ENCODE peak calls at places on chromosome 2, in seven cellular contexts. One of them, this sample, is unnamed.
A peak's percentile ranks its signal among the peaks of the same experiment; 100 is the strongest.

GRCh38 chr2:201860541-201861154 is 54.3 kb downstream of the CDK15 start:
- DNase-seq in AG04450: peak; percentile 83
- DNase-seq in choroid plexus epithelial cell: peak; percentile 93
- DNase-seq in neural progenitor cell: peak; percentile 86
- DNase-seq in PC-3: peak; percentile 82
- DNase-seq in AG04449: peak; percentile 54
- DNase-seq in Peyer's patch: no peak
- DNase-seq in this sample: no peak

GRCh38 chr2:212385241-212385640 is 153.4 kb downstream of the ERBB4 start:
- DNase-seq in AG04450: no peak
- DNase-seq in choroid plexus epithelial cell: no peak
- DNase-seq in neural progenitor cell: no peak
- DNase-seq in PC-3: no peak
- DNase-seq in AG04449: no peak
- DNase-seq in Peyer's patch: no peak
- DNase-seq in this sample: no peak

GRCh38 chr2:23009545-23010149 is 375.3 kb upstream of the KLHL29 start:
- DNase-seq in AG04450: no peak
- DNase-seq in choroid plexus epithelial cell: peak; percentile 54
- DNase-seq in neural progenitor cell: no peak
- DNase-seq in PC-3: no peak
- DNase-seq in AG04449: no peak
- DNase-seq in Peyer's patch: no peak
- DNase-seq in this sample: no peak

GRCh38 chr2:58916127-58916526 is 675.0 kb upstream of the FANCL start:
- DNase-seq in AG04450: no peak
- DNase-seq in choroid plexus epithelial cell: no peak
- DNase-seq in neural progenitor cell: no peak
- DNase-seq in PC-3: no peak
- DNase-seq in AG04449: no peak
- DNase-seq in Peyer's patch: no peak
- DNase-seq in this sample: no peak

GRCh38 chr2:236211281-236211680 is 43.1 kb upstream of the GBX2 start:
- DNase-seq in AG04450: no peak
- DNase-seq in choroid plexus epithelial cell: no peak
- DNase-seq in neural progenitor cell: no peak
- DNase-seq in PC-3: no peak
- DNase-seq in AG04449: no peak
- DNase-seq in Peyer's patch: no peak
- DNase-seq in this sample: no peak

GRCh38 chr2:201129044-201129505 is 13.1 kb downstream of the CFLAR start:
- DNase-seq in AG04450: peak; percentile 30
- DNase-seq in choroid plexus epithelial cell: peak; percentile 80
- DNase-seq in neural progenitor cell: no peak
- DNase-seq in PC-3: peak; percentile 48
- DNase-seq in AG04449: peak; percentile 75
- DNase-seq in Peyer's patch: no peak
- DNase-seq in this sample: no peak

GRCh38 chr2:158984554-158985207 is 16.2 kb downstream of the TANC1 start:
- DNase-seq in AG04450: no peak
- DNase-seq in choroid plexus epithelial cell: no peak
- DNase-seq in neural progenitor cell: no peak
- DNase-seq in PC-3: no peak
- DNase-seq in AG04449: no peak
- DNase-seq in Peyer's patch: no peak
- DNase-seq in this sample: no peak

GRCh38 chr2:127308586-127309138 is 14.7 kb upstream of the ERCC3 start:
- DNase-seq in AG04450: no peak
- DNase-seq in choroid plexus epithelial cell: no peak
- DNase-seq in neural progenitor cell: no peak
- DNase-seq in PC-3: no peak
- DNase-seq in AG04449: no peak
- DNase-seq in Peyer's patch: no peak
- DNase-seq in this sample: no peak

GRCh38 chr2:219527076-219527394 is 12.8 kb downstream of the ASIC4 start:
- DNase-seq in AG04450: no peak
- DNase-seq in choroid plexus epithelial cell: no peak
- DNase-seq in neural progenitor cell: no peak
- DNase-seq in PC-3: no peak
- DNase-seq in AG04449: no peak
- DNase-seq in Peyer's patch: no peak
- DNase-seq in this sample: no peak

GRCh38 chr2:23029111-23029510 is 355.9 kb upstream of the KLHL29 start:
- DNase-seq in AG04450: no peak
- DNase-seq in choroid plexus epithelial cell: no peak
- DNase-seq in neural progenitor cell: no peak
- DNase-seq in PC-3: no peak
- DNase-seq in AG04449: no peak
- DNase-seq in Peyer's patch: no peak
- DNase-seq in this sample: no peak

GRCh38 chr2:145350011-145350410 is 830.1 kb upstream of the ZEB2 start:
- DNase-seq in AG04450: peak; percentile 15
- DNase-seq in choroid plexus epithelial cell: peak; percentile 60
- DNase-seq in neural progenitor cell: no peak
- DNase-seq in PC-3: peak; percentile 55
- DNase-seq in AG04449: no peak
- DNase-seq in Peyer's patch: no peak
- DNase-seq in this sample: no peak

GRCh38 chr2:109215866-109216265 is 86.9 kb downstream of the SH3RF3 start:
- DNase-seq in AG04450: no peak
- DNase-seq in choroid plexus epithelial cell: no peak
- DNase-seq in neural progenitor cell: no peak
- DNase-seq in PC-3: no peak
- DNase-seq in AG04449: no peak
- DNase-seq in Peyer's patch: no peak
- DNase-seq in this sample: no peak

GRCh38 chr2:85439986-85440385 is 21.5 kb downstream of the SH2D6 start:
- DNase-seq in AG04450: no peak
- DNase-seq in choroid plexus epithelial cell: no peak
- DNase-seq in neural progenitor cell: no peak
- DNase-seq in PC-3: no peak
- DNase-seq in AG04449: no peak
- DNase-seq in Peyer's patch: no peak
- DNase-seq in this sample: no peak

GRCh38 chr2:165911231-165911630 is 42.3 kb downstream of the TTC21B start:
- DNase-seq in AG04450: no peak
- DNase-seq in choroid plexus epithelial cell: peak; percentile 57
- DNase-seq in neural progenitor cell: no peak
- DNase-seq in PC-3: no peak
- DNase-seq in AG04449: peak; percentile 59
- DNase-seq in Peyer's patch: no peak
- DNase-seq in this sample: no peak

GRCh38 chr2:44291281-44292248 is 16.3 kb downstream of the SLC3A1 start:
- DNase-seq in AG04450: peak; percentile 41
- DNase-seq in choroid plexus epithelial cell: peak; percentile 78
- DNase-seq in neural progenitor cell: peak; percentile 27
- DNase-seq in PC-3: peak; percentile 93
- DNase-seq in AG04449: no peak
- DNase-seq in Peyer's patch: peak; percentile 73
- DNase-seq in this sample: peak; percentile 62

GRCh38 chr2:42009657-42010580 is 37.9 kb upstream of the PKDCC start:
- DNase-seq in AG04450: no peak
- DNase-seq in choroid plexus epithelial cell: peak; percentile 53
- DNase-seq in neural progenitor cell: no peak
- DNase-seq in PC-3: no peak
- DNase-seq in AG04449: no peak
- DNase-seq in Peyer's patch: no peak
- DNase-seq in this sample: no peak

DNA sequence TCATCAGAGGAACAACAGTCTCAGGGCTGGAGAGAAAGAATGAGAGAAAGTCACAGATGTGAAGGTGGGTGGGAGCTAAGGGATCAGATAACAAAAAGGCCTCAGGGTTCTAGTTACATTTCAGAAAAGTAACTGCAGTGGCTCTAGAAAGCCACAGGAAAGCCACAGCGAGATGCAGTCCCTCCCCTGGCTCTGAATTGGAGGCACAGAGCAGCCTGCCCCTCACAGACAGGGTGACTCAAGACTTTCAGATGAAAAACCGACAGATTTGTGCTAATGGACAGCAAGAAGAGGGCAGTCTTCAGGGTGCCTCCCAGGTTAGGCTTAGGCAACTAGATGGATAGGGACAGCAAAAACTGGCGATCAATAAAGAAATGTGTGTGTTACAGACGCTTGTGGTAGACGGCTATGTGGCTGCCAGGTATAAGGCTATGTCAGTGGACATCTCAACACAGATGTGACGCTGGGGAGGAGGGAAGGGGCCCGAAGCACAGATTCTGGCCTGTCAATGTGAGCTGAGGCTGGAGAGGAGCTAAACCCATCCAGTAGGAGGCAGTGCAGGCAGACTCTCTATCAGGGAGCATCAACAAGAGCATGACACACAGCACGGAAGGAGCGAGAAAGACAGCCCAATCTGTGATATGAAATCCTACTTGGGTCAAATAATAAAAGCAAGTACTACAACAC is 26.2 kb downstream of the UNC50 start:
- DNase-seq in AG04450: no peak
- DNase-seq in choroid plexus epithelial cell: peak; percentile 20
- DNase-seq in neural progenitor cell: peak; percentile 65
- DNase-seq in PC-3: peak; percentile 38
- DNase-seq in AG04449: no peak
- DNase-seq in Peyer's patch: no peak
- DNase-seq in this sample: no peak
- TF ChIP-seq CTCF in AG04450: peak; percentile 22
- TF ChIP-seq CTCF in choroid plexus epithelial cell: peak; percentile 55
- TF ChIP-seq CTCF in neural progenitor cell: peak; percentile 65
- TF ChIP-seq CTCF in PC-3: peak; percentile 67
- TF ChIP-seq CTCF in AG04449: no peak
- TF ChIP-seq CTCF in Peyer's patch: peak; percentile 5
- TF ChIP-seq CTCF in this sample: peak; percentile 36

GRCh38 chr2:167430447-167430846 is 542.2 kb downstream of the XIRP2 start:
- DNase-seq in AG04450: no peak
- DNase-seq in choroid plexus epithelial cell: no peak
- DNase-seq in neural progenitor cell: no peak
- DNase-seq in PC-3: no peak
- DNase-seq in AG04449: no peak
- DNase-seq in Peyer's patch: no peak
- DNase-seq in this sample: no peak
- TF ChIP-seq CTCF in AG04450: no peak
- TF ChIP-seq CTCF in choroid plexus epithelial cell: no peak
- TF ChIP-seq CTCF in neural progenitor cell: no peak
- TF ChIP-seq CTCF in PC-3: no peak
- TF ChIP-seq CTCF in AG04449: no peak
- TF ChIP-seq CTCF in Peyer's patch: no peak
- TF ChIP-seq CTCF in this sample: no peak

DNA sequence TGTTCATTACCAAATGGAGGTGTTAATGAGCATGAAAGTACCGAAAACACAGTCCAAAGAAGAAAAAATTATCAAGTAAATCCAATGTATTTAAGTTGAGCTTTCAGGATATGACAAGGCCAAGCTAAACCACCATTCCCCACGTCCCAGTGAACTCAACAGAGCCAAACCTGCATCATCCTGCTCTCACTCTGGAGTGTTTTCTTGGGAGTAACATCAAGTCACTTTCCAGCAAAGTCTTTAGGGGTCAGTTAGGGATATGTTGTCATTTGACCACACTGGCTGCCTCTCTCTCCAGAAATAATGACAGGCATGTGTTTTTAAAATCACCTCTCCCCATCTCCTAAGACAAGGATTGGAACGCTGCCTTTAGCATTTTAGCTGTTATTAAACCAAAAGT is 140.5 kb downstream of the SRBD1 start:
- DNase-seq in AG04450: no peak
- DNase-seq in choroid plexus epithelial cell: no peak
- DNase-seq in neural progenitor cell: no peak
- DNase-seq in PC-3: peak; percentile 4
- DNase-seq in AG04449: no peak
- DNase-seq in Peyer's patch: no peak
- DNase-seq in this sample: no peak
- TF ChIP-seq CTCF in AG04450: no peak
- TF ChIP-seq CTCF in choroid plexus epithelial cell: no peak
- TF ChIP-seq CTCF in neural progenitor cell: no peak
- TF ChIP-seq CTCF in PC-3: no peak
- TF ChIP-seq CTCF in AG04449: no peak
- TF ChIP-seq CTCF in Peyer's patch: no peak
- TF ChIP-seq CTCF in this sample: no peak

GRCh38 chr2:195533771-195534642 is 123.0 kb upstream of the SLC39A10 start:
- DNase-seq in AG04450: peak; percentile 79
- DNase-seq in choroid plexus epithelial cell: peak; percentile 89
- DNase-seq in neural progenitor cell: no peak
- DNase-seq in PC-3: peak; percentile 66
- DNase-seq in AG04449: peak; percentile 89
- DNase-seq in Peyer's patch: no peak
- DNase-seq in this sample: no peak
- TF ChIP-seq CTCF in AG04450: no peak
- TF ChIP-seq CTCF in choroid plexus epithelial cell: peak; percentile 35
- TF ChIP-seq CTCF in neural progenitor cell: no peak
- TF ChIP-seq CTCF in PC-3: no peak
- TF ChIP-seq CTCF in AG04449: peak; percentile 13
- TF ChIP-seq CTCF in Peyer's patch: no peak
- TF ChIP-seq CTCF in this sample: no peak

GRCh38 chr2:69208023-69208595 is 178.9 kb downstream of the GFPT1 start:
- DNase-seq in AG04450: no peak
- DNase-seq in choroid plexus epithelial cell: peak; percentile 43
- DNase-seq in neural progenitor cell: no peak
- DNase-seq in PC-3: peak; percentile 18
- DNase-seq in AG04449: no peak
- DNase-seq in Peyer's patch: no peak
- DNase-seq in this sample: no peak
- TF ChIP-seq CTCF in AG04450: peak; percentile 24
- TF ChIP-seq CTCF in choroid plexus epithelial cell: peak; percentile 54
- TF ChIP-seq CTCF in neural progenitor cell: peak; percentile 21
- TF ChIP-seq CTCF in PC-3: peak; percentile 42
- TF ChIP-seq CTCF in AG04449: no peak
- TF ChIP-seq CTCF in Peyer's patch: no peak
- TF ChIP-seq CTCF in this sample: no peak

GRCh38 chr2:176553685-176554106 is 284.5 kb downstream of the MTX2 start:
- DNase-seq in AG04450: no peak
- DNase-seq in choroid plexus epithelial cell: peak; percentile 54
- DNase-seq in neural progenitor cell: peak; percentile 36
- DNase-seq in PC-3: peak; percentile 69
- DNase-seq in AG04449: no peak
- DNase-seq in Peyer's patch: peak; percentile 67
- DNase-seq in this sample: no peak
- TF ChIP-seq CTCF in AG04450: no peak
- TF ChIP-seq CTCF in choroid plexus epithelial cell: no peak
- TF ChIP-seq CTCF in neural progenitor cell: no peak
- TF ChIP-seq CTCF in PC-3: peak; percentile 49
- TF ChIP-seq CTCF in AG04449: peak; percentile 35
- TF ChIP-seq CTCF in Peyer's patch: no peak
- TF ChIP-seq CTCF in this sample: no peak